ENCODE peak calls at places on chromosomes 13 and 19, in nine cellular contexts. One of them, this sample, is unnamed.
A peak's percentile ranks its signal among the peaks of the same experiment; 100 is the strongest.

GRCh38 chr13:39306639-39307589 is 268.7 kb downstream of the NHLRC3 start:
- ATAC-seq in pancreas: no peak
- ATAC-seq in left lung: no peak
- ATAC-seq in CD8-positive, alpha-beta T cell: no peak
- ATAC-seq in PC-3: peak; percentile 13
- ATAC-seq in aorta: no peak
- ATAC-seq in IMR-90: no peak
- ATAC-seq in Panc1: no peak
- ATAC-seq in RWPE2: no peak
- ATAC-seq in this sample: no peak

GRCh38 chr13:46598140-46598819 is 45.3 kb downstream of the LRCH1 start:
- ATAC-seq in pancreas: no peak
- ATAC-seq in left lung: no peak
- ATAC-seq in CD8-positive, alpha-beta T cell: no peak
- ATAC-seq in PC-3: no peak
- ATAC-seq in aorta: no peak
- ATAC-seq in IMR-90: no peak
- ATAC-seq in Panc1: no peak
- ATAC-seq in RWPE2: no peak
- ATAC-seq in this sample: no peak

GRCh38 chr19:19385900-19386339 is 19.6 kb upstream of the GATAD2A start:
- ATAC-seq in pancreas: no peak
- ATAC-seq in left lung: no peak
- ATAC-seq in CD8-positive, alpha-beta T cell: peak; percentile 8
- ATAC-seq in PC-3: peak; percentile 11
- ATAC-seq in aorta: no peak
- ATAC-seq in IMR-90: peak; percentile 7
- ATAC-seq in Panc1: no peak
- ATAC-seq in RWPE2: no peak
- ATAC-seq in this sample: no peak

GRCh38 chr19:32809254-32809653 is 60.3 kb downstream of the SLC7A9 start:
- ATAC-seq in pancreas: no peak
- ATAC-seq in left lung: peak; percentile 90
- ATAC-seq in CD8-positive, alpha-beta T cell: no peak
- ATAC-seq in PC-3: peak; percentile 31
- ATAC-seq in aorta: no peak
- ATAC-seq in IMR-90: no peak
- ATAC-seq in Panc1: peak; percentile 82
- ATAC-seq in RWPE2: peak; percentile 54
- ATAC-seq in this sample: no peak

GRCh38 chr13:51339952-51340732 is 651 bp downstream of the SERPINE3 start:
- ATAC-seq in pancreas: no peak
- ATAC-seq in left lung: no peak
- ATAC-seq in CD8-positive, alpha-beta T cell: no peak
- ATAC-seq in PC-3: peak; percentile 15
- ATAC-seq in aorta: no peak
- ATAC-seq in IMR-90: no peak
- ATAC-seq in Panc1: no peak
- ATAC-seq in RWPE2: no peak
- ATAC-seq in this sample: no peak

GRCh38 chr13:107866007-107866665 is 349.2 kb downstream of the LIG4 start:
- ATAC-seq in pancreas: peak; percentile 51
- ATAC-seq in left lung: peak; percentile 54
- ATAC-seq in CD8-positive, alpha-beta T cell: no peak
- ATAC-seq in PC-3: peak; percentile 23
- ATAC-seq in aorta: peak; percentile 65
- ATAC-seq in IMR-90: peak; percentile 24
- ATAC-seq in Panc1: peak; percentile 61
- ATAC-seq in RWPE2: peak; percentile 58
- ATAC-seq in this sample: peak; percentile 32

GRCh38 chr19:11513946-11514345 is 8.3 kb upstream of the ZNF653 start:
- ATAC-seq in pancreas: no peak
- ATAC-seq in left lung: no peak
- ATAC-seq in CD8-positive, alpha-beta T cell: no peak
- ATAC-seq in PC-3: no peak
- ATAC-seq in aorta: no peak
- ATAC-seq in IMR-90: no peak
- ATAC-seq in Panc1: no peak
- ATAC-seq in RWPE2: no peak
- ATAC-seq in this sample: no peak

GRCh38 chr13:52161193-52161646 is 1.8 kb upstream of the NEK3 start:
- ATAC-seq in pancreas: no peak
- ATAC-seq in left lung: no peak
- ATAC-seq in CD8-positive, alpha-beta T cell: no peak
- ATAC-seq in PC-3: no peak
- ATAC-seq in aorta: no peak
- ATAC-seq in IMR-90: no peak
- ATAC-seq in Panc1: no peak
- ATAC-seq in RWPE2: no peak
- ATAC-seq in this sample: no peak

GRCh38 chr13:71774863-71775262 is 92.1 kb downstream of the DACH1 start:
- ATAC-seq in pancreas: no peak
- ATAC-seq in left lung: no peak
- ATAC-seq in CD8-positive, alpha-beta T cell: no peak
- ATAC-seq in PC-3: no peak
- ATAC-seq in aorta: no peak
- ATAC-seq in IMR-90: no peak
- ATAC-seq in Panc1: no peak
- ATAC-seq in RWPE2: no peak
- ATAC-seq in this sample: no peak

GRCh38 chr13:33123066-33123940 is 107.1 kb downstream of the KL start:
- ATAC-seq in pancreas: no peak
- ATAC-seq in left lung: peak; percentile 21
- ATAC-seq in CD8-positive, alpha-beta T cell: no peak
- ATAC-seq in PC-3: no peak
- ATAC-seq in aorta: no peak
- ATAC-seq in IMR-90: peak; percentile 24
- ATAC-seq in Panc1: no peak
- ATAC-seq in RWPE2: no peak
- ATAC-seq in this sample: peak; percentile 18

GRCh38 chr13:75544681-75545333 is 4.8 kb upstream of the UCHL3 start:
- ATAC-seq in pancreas: no peak
- ATAC-seq in left lung: no peak
- ATAC-seq in CD8-positive, alpha-beta T cell: no peak
- ATAC-seq in PC-3: no peak
- ATAC-seq in aorta: no peak
- ATAC-seq in IMR-90: peak; percentile 5
- ATAC-seq in Panc1: no peak
- ATAC-seq in RWPE2: peak; percentile 60
- ATAC-seq in this sample: no peak
- H3K27ac ChIP-seq in pancreas: no peak overlapping the region
- H3K27ac ChIP-seq in left lung: no peak overlapping the region
- H3K27ac ChIP-seq in CD8-positive, alpha-beta T cell: no peak overlapping the region
- H3K27ac ChIP-seq in PC-3: no peak overlapping the region
- H3K27ac ChIP-seq in aorta: no peak overlapping the region
- H3K27ac ChIP-seq in IMR-90: peak overlapping the region; percentile 60
- H3K27ac ChIP-seq in Panc1: no peak overlapping the region
- H3K27ac ChIP-seq in RWPE2: peak overlapping the region; percentile 9
- H3K27ac ChIP-seq in this sample: no peak overlapping the region

GRCh38 chr19:40982594-40983101 is 8.4 kb upstream of the CYP2B6 start:
- ATAC-seq in pancreas: no peak
- ATAC-seq in left lung: peak; percentile 78
- ATAC-seq in CD8-positive, alpha-beta T cell: no peak
- ATAC-seq in PC-3: no peak
- ATAC-seq in aorta: no peak
- ATAC-seq in IMR-90: peak; percentile 68
- ATAC-seq in Panc1: no peak
- ATAC-seq in RWPE2: no peak
- ATAC-seq in this sample: no peak
- H3K4me1 ChIP-seq in pancreas: no peaks in the 10 kb centered on the region
- H3K4me1 ChIP-seq in left lung: no peaks in the 10 kb centered on the region
- H3K4me1 ChIP-seq in CD8-positive, alpha-beta T cell: no peaks in the 10 kb centered on the region
- H3K4me1 ChIP-seq in PC-3: no peaks in the 10 kb centered on the region
- H3K4me1 ChIP-seq in aorta: no peaks in the 10 kb centered on the region
- H3K4me1 ChIP-seq in IMR-90: no peaks in the 10 kb centered on the region
- H3K4me1 ChIP-seq in Panc1: no peaks in the 10 kb centered on the region
- H3K4me1 ChIP-seq in RWPE2: no peaks in the 10 kb centered on the region
- H3K4me1 ChIP-seq in this sample: no peaks in the 10 kb centered on the region

DNA sequence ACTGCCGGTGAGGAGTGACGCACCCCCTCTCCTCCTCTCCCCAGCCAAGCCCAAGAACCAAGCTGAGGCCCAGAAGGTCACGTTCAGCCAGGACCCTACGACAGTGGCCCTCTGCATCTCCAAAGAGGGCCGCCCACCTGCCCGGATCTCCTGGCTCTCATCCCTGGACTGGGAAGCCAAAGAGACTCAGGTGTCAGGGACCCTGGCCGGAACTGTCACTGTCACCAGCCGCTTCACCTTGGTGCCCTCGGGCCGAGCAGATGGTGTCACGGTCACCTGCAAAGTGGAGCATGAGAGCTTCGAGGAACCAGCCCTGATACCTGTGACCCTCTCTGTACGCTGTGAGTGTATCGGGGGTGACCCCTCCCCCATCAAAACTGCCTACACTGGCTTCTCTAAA is 19.2 kb upstream of the TOMM40 start:
- ATAC-seq in pancreas: no peak
- ATAC-seq in left lung: no peak
- ATAC-seq in CD8-positive, alpha-beta T cell: no peak
- ATAC-seq in PC-3: no peak
- ATAC-seq in aorta: no peak
- ATAC-seq in IMR-90: no peak
- ATAC-seq in Panc1: no peak
- ATAC-seq in RWPE2: no peak
- ATAC-seq in this sample: no peak
- H3K27ac ChIP-seq in pancreas: no peak overlapping the region
- H3K27ac ChIP-seq in left lung: no peak overlapping the region
- H3K27ac ChIP-seq in CD8-positive, alpha-beta T cell: no peak overlapping the region
- H3K27ac ChIP-seq in PC-3: no peak overlapping the region
- H3K27ac ChIP-seq in aorta: no peak overlapping the region
- H3K27ac ChIP-seq in IMR-90: no peak overlapping the region
- H3K27ac ChIP-seq in Panc1: no peak overlapping the region
- H3K27ac ChIP-seq in RWPE2: no peak overlapping the region
- H3K27ac ChIP-seq in this sample: no peak overlapping the region

DNA sequence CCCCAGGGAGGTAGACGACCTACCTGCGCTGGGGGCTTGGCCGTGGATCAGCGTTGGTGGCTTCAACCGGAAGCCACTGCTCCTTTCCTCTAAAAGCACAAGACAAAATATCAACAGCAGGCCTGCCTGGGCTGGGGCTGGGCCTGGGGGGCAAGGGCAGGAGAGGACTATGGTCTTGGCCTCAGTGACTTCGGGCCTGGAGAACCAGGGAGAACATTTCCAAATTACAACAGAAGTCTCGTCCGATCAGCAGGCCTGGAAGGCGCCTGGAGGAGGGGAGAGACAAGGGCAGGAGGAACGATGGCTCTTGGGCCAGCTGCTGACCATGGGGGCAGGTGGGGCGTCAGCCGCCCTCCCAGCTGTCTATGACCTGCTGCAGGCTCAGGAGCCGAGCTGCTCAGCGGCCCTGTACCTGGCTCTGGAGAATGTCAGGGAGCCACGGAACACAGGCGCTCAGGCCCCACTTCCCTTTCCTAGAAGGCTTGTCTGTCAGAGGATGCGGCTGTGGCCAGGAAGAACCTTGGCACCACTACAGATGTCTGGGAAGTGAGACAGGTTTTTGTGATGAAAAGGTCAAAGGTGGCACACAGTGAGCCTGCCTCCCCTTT is 19.4 kb downstream of the CAPS start:
- ATAC-seq in pancreas: no peak
- ATAC-seq in left lung: no peak
- ATAC-seq in CD8-positive, alpha-beta T cell: no peak
- ATAC-seq in PC-3: no peak
- ATAC-seq in aorta: no peak
- ATAC-seq in IMR-90: no peak
- ATAC-seq in Panc1: no peak
- ATAC-seq in RWPE2: no peak
- ATAC-seq in this sample: peak; percentile 19
- H3K4me1 ChIP-seq in pancreas: no peaks in the 10 kb centered on the region
- H3K4me1 ChIP-seq in left lung: peaks cover 4% of the 10 kb centered on the region
- H3K4me1 ChIP-seq in CD8-positive, alpha-beta T cell: no peaks in the 10 kb centered on the region
- H3K4me1 ChIP-seq in PC-3: no peaks in the 10 kb centered on the region
- H3K4me1 ChIP-seq in aorta: no peaks in the 10 kb centered on the region
- H3K4me1 ChIP-seq in IMR-90: peaks cover 32% of the 10 kb centered on the region
- H3K4me1 ChIP-seq in Panc1: no peaks in the 10 kb centered on the region
- H3K4me1 ChIP-seq in RWPE2: no peaks in the 10 kb centered on the region
- H3K4me1 ChIP-seq in this sample: no peaks in the 10 kb centered on the region

GRCh38 chr19:10007811-10008211 is 2.5 kb downstream of the COL5A3 start:
- ATAC-seq in pancreas: peak; percentile 2
- ATAC-seq in left lung: no peak
- ATAC-seq in CD8-positive, alpha-beta T cell: no peak
- ATAC-seq in PC-3: no peak
- ATAC-seq in aorta: peak; percentile 30
- ATAC-seq in IMR-90: no peak
- ATAC-seq in Panc1: no peak
- ATAC-seq in RWPE2: no peak
- ATAC-seq in this sample: peak; percentile 5
- H3K27ac ChIP-seq in pancreas: no peak overlapping the region
- H3K27ac ChIP-seq in left lung: peak overlapping the region; percentile 48
- H3K27ac ChIP-seq in CD8-positive, alpha-beta T cell: no peak overlapping the region
- H3K27ac ChIP-seq in PC-3: no peak overlapping the region
- H3K27ac ChIP-seq in aorta: no peak overlapping the region
- H3K27ac ChIP-seq in IMR-90: peak overlapping the region; percentile 15
- H3K27ac ChIP-seq in Panc1: no peak overlapping the region
- H3K27ac ChIP-seq in RWPE2: no peak overlapping the region
- H3K27ac ChIP-seq in this sample: peak overlapping the region; percentile 76

DNA sequence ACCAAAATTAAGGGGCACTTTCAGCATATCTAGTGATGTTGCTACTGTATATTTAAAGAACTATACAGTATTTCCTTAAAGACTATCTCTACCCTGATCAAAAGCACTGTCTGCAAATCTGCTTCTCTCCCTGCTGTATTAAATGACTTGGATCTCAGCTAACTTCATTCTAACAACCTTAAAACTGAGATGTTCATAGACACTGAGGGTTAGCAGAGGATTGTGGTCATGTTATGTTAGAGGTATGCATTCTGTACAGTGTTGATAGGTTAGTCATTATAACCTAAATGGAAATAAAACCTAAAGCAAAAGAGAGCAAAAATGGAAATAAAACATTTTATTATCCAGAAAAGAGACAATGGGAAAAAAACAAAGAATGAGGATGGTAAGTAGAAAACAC is 9.9 kb downstream of the GPR183 start:
- ATAC-seq in pancreas: no peak
- ATAC-seq in left lung: no peak
- ATAC-seq in CD8-positive, alpha-beta T cell: no peak
- ATAC-seq in PC-3: no peak
- ATAC-seq in aorta: no peak
- ATAC-seq in IMR-90: peak; percentile 24
- ATAC-seq in Panc1: no peak
- ATAC-seq in RWPE2: no peak
- ATAC-seq in this sample: no peak
- H3K4me1 ChIP-seq in pancreas: no peaks in the 10 kb centered on the region
- H3K4me1 ChIP-seq in left lung: peaks cover 59% of the 10 kb centered on the region
- H3K4me1 ChIP-seq in CD8-positive, alpha-beta T cell: peaks cover 72% of the 10 kb centered on the region
- H3K4me1 ChIP-seq in PC-3: no peaks in the 10 kb centered on the region
- H3K4me1 ChIP-seq in aorta: no peaks in the 10 kb centered on the region
- H3K4me1 ChIP-seq in IMR-90: no peaks in the 10 kb centered on the region
- H3K4me1 ChIP-seq in Panc1: no peaks in the 10 kb centered on the region
- H3K4me1 ChIP-seq in RWPE2: no peaks in the 10 kb centered on the region
- H3K4me1 ChIP-seq in this sample: no peaks in the 10 kb centered on the region

DNA sequence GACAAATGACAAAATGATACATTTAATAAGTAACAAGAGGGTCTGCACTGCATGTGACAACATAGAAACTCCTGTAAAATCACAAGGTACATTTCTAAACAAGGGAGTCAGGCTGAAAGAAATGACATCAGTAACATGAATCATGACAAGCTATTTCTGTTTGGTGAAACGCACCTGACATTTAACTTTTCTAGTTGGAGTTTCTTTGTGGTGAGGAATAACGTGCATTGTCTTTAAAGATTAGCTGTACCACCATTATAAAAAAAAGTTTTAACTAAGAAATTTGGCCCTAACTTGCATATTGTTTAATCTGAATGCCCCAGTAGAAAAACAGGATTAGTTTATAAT is 418.3 kb downstream of the KLF12 start:
- ATAC-seq in pancreas: no peak
- ATAC-seq in left lung: no peak
- ATAC-seq in CD8-positive, alpha-beta T cell: peak; percentile 60
- ATAC-seq in PC-3: no peak
- ATAC-seq in aorta: no peak
- ATAC-seq in IMR-90: no peak
- ATAC-seq in Panc1: no peak
- ATAC-seq in RWPE2: peak; percentile 33
- ATAC-seq in this sample: no peak
- H3K27ac ChIP-seq in pancreas: no peak overlapping the region
- H3K27ac ChIP-seq in left lung: no peak overlapping the region
- H3K27ac ChIP-seq in CD8-positive, alpha-beta T cell: peak overlapping the region; percentile 22
- H3K27ac ChIP-seq in PC-3: no peak overlapping the region
- H3K27ac ChIP-seq in aorta: no peak overlapping the region
- H3K27ac ChIP-seq in IMR-90: no peak overlapping the region
- H3K27ac ChIP-seq in Panc1: no peak overlapping the region
- H3K27ac ChIP-seq in RWPE2: peak overlapping the region; percentile 31
- H3K27ac ChIP-seq in this sample: no peak overlapping the region